ENCODE peak calls at places on chromosomes 2 and 18, in ten cellular contexts. B is astrocyte of the spinal cord; D is mucosa of descending colon; G is cardiac muscle cell; Z is CD4-positive, alpha-beta T cell; M is GM13976; E is brain microvascular endothelial cell; A is GM20000; U is OCI-LY7; C is right lobe of liver. I is an unnamed sample.

GRCh38 chr2:172845008-172845670 is 109.5 kb downstream of the RAPGEF4 start:
- DNase-seq in D (no peak), E (no peak), M (no peak), U (no peak), A (no peak), B (no peak), C (no peak), G (no peak), Z (no peak), I (no peak)

GRCh38 chr2:240956161-240956934 is 42.1 kb upstream of the SNED1 start:
- DNase-seq in B (no peak), E (no peak), Z (no peak), C (no peak), M (no peak), D (peak), U (no peak), A (no peak), G (no peak), I (no peak)

GRCh38 chr2:183812091-183812490 is 687.8 kb downstream of the NUP35 start:
- DNase-seq in M (no peak), U (no peak), Z (no peak), D (no peak), B (peak), G (no peak), E (peak), A (no peak), C (no peak), I (peak)

GRCh38 chr2:151616760-151617339 is 117.4 kb downstream of the NEB start:
- DNase-seq in B (no peak), A (no peak), C (no peak), M (no peak), Z (no peak), G (no peak), E (no peak), U (no peak), D (no peak), I (no peak)

GRCh38 chr2:207463433-207463832 is 66.3 kb upstream of the CREB1 start:
- DNase-seq in M (no peak), B (no peak), A (no peak), C (no peak), D (no peak), E (no peak), G (no peak), U (no peak), Z (no peak), I (no peak)

GRCh38 chr2:15677141-15677911 is 85.7 kb downstream of the DDX1 start:
- DNase-seq in A (no peak), G (peak), U (no peak), M (no peak), E (no peak), B (no peak), Z (no peak), D (no peak), C (no peak), I (no peak)

GRCh38 chr2:138559648-138560047 is 58.1 kb downstream of the SPOPL start:
- DNase-seq in U (no peak), Z (no peak), A (no peak), B (no peak), C (no peak), D (no peak), M (no peak), G (no peak), E (no peak), I (no peak)

GRCh38 chr2:162678551-162678950 is 160.0 kb downstream of the KCNH7 start:
- DNase-seq in U (no peak), G (no peak), B (no peak), E (no peak), M (no peak), A (no peak), C (no peak), Z (no peak), D (no peak), I (no peak)

GRCh38 chr2:160952462-160952861 is 207.8 kb upstream of the TANK start:
- DNase-seq in G (no peak), Z (no peak), C (no peak), M (no peak), A (no peak), B (peak), U (no peak), E (no peak), D (peak), I (no peak)

GRCh38 chr18:60082790-60083189 is 183.0 kb downstream of the PMAIP1 start:
- DNase-seq in D (no peak), E (no peak), C (no peak), U (no peak), M (no peak), G (no peak), A (no peak), Z (no peak), B (peak), I (no peak)

GRCh38 chr2:113376935-113377445 is 60.5 kb upstream of the ZNG1B start:
- DNase-seq in C (no peak), Z (no peak), M (peak), G (no peak), U (no peak), D (no peak), A (peak), B (no peak), E (no peak), I (no peak)

GRCh38 chr2:177783835-177784448 is 288.6 kb downstream of the PDE11A start:
- DNase-seq in A (no peak), Z (no peak), C (no peak), B (peak), U (no peak), M (no peak), E (peak), G (no peak), D (no peak), I (peak)

GRCh38 chr2:9240745-9241144 is 34.1 kb downstream of the ASAP2 start:
- DNase-seq in A (no peak), G (no peak), Z (no peak), M (no peak), C (no peak), U (no peak), E (no peak), D (no peak), B (no peak), I (peak)

GRCh38 chr2:53880756-53881155 is 21.0 kb upstream of the GPR75 start:
- DNase-seq in Z (no peak), M (no peak), C (no peak), A (no peak), U (no peak), B (peak), G (no peak), D (no peak), E (no peak), I (peak)

GRCh38 chr2:165067958-165068612 is 112.8 kb upstream of the SLC38A11 start:
- DNase-seq in D (no peak), C (no peak), U (no peak), E (peak), G (peak), Z (no peak), A (no peak), M (no peak), B (peak), I (no peak)

GRCh38 chr2:17429130-17429529 is 89.1 kb downstream of the RAD51AP2 start:
- DNase-seq in A (no peak), B (peak), D (no peak), U (no peak), M (no peak), E (peak), Z (no peak), G (no peak), C (no peak), I (peak)

GRCh38 chr2:29393676-29394075 is 278.5 kb downstream of the CLIP4 start:
- DNase-seq in D (no peak), C (no peak), M (no peak), U (no peak), Z (no peak), A (no peak), E (no peak), B (no peak), G (no peak), I (no peak)

GRCh38 chr2:42575458-42576064 is 7.1 kb downstream of the MTA3 start:
- DNase-seq in M (no peak), Z (no peak), U (no peak), D (no peak), C (no peak), E (no peak), G (no peak), A (peak), B (no peak), I (no peak)

GRCh38 chr2:42585779-42586178 is 17.3 kb downstream of the MTA3 start:
- DNase-seq in E (no peak), B (no peak), D (no peak), Z (no peak), G (no peak), A (no peak), M (no peak), U (no peak), C (no peak), I (no peak)

DNA sequence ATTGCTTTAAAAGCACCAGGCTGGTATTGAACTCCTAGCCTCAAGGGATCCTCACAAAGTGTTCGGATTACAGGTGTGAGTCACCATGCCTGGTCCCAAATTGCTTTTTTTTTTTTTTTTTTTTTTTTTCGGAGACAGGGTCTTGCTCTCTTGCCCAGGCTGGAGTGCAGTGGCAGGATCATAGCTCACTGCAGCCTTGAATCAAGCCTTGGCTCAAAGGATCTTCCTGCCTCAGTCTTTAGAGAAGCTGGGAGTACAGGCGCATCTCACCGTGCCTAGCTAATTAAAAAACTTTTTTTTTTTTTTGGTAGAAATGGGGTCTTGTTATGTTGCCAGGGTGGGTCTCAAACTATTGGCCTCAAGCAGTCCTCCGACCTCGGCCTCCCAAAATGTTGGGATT is 12.8 kb downstream of the MTA3 start:
- DNase-seq in A (no peak), B (no peak), G (no peak), D (no peak), U (no peak), C (no peak), E (no peak), Z (no peak), M (no peak), I (no peak)
- TF ChIP-seq CTCF in A (no peak), B (no peak), G (no peak), D (no peak), U (no peak), C (no peak), E (no peak), Z (no peak), M (no peak), I (no peak)

GRCh38 chr18:3703732-3704176 is 253.8 kb downstream of the TGIF1 start:
- DNase-seq in E (peak), Z (peak), D (no peak), A (peak), B (peak), G (peak), C (peak), M (peak), U (peak), I (peak)
- TF ChIP-seq CTCF in E (peak), Z (peak), D (peak), A (peak), B (peak), G (peak), C (peak), M (peak), U (peak), I (peak)

GRCh38 chr18:6781179-6781714 is 51.7 kb downstream of the ARHGAP28 start:
- DNase-seq in G (no peak), B (no peak), M (no peak), A (no peak), D (no peak), E (peak), U (no peak), Z (no peak), C (no peak), I (no peak)

GRCh38 chr18:6776193-6776592 is 46.7 kb downstream of the ARHGAP28 start:
- DNase-seq in C (no peak), E (peak), U (no peak), Z (no peak), B (peak), M (no peak), A (no peak), D (no peak), G (no peak), I (no peak)

GRCh38 chr18:6775702-6776101 is 46.2 kb downstream of the ARHGAP28 start:
- DNase-seq in Z (no peak), C (no peak), A (no peak), M (no peak), U (no peak), G (no peak), B (no peak), E (no peak), D (no peak), I (no peak)

GRCh38 chr18:6777509-6777908 is 48.0 kb downstream of the ARHGAP28 start:
- DNase-seq in E (no peak), G (no peak), U (no peak), B (no peak), D (no peak), C (no peak), M (no peak), A (no peak), Z (no peak), I (no peak)

DNA sequence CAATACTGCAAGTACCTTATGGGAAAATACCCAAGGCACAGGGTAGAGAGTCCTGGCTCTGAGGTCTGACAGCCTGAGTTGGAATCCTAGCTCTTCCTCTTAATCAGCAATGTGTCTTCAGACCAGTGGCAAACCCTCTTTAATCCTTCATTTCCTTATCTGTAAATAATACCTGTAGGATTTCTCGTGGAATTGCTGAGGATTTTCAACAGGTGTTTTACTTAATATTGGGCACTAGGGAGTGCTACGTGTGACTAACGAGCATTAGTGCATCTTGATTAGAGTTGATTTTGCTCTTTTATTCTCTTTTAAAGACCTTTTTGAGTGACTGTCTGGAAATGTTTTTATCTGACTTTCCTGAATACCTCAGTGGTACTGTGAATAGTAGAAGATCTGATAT is 48.9 kb downstream of the ARHGAP28 start:
- DNase-seq in A (no peak), B (no peak), E (no peak), D (no peak), U (no peak), G (no peak), C (no peak), M (no peak), Z (no peak), I (no peak)
- TF ChIP-seq CTCF in A (no peak), B (no peak), E (no peak), D (no peak), U (no peak), G (no peak), C (no peak), M (no peak), Z (no peak), I (no peak)

GRCh38 chr18:28178720-28179119 is 1.8 kb upstream of the CDH2 start:
- DNase-seq in A (no peak), D (no peak), G (peak), E (peak), B (peak), M (no peak), U (no peak), Z (no peak), C (no peak), I (no peak)

GRCh38 chr18:28176674-28176932 is 327 bp downstream of the CDH2 start:
- DNase-seq in B (no peak), A (no peak), E (no peak), C (no peak), D (no peak), U (no peak), G (no peak), M (peak), Z (no peak), I (no peak)

GRCh38 chr18:28177828-28178635 is 1.1 kb upstream of the CDH2 start:
- DNase-seq in C (peak), U (no peak), B (peak), E (peak), A (peak), Z (no peak), D (no peak), M (peak), G (peak), I (peak)

GRCh38 chr18:28175930-28176673 is 828 bp downstream of the CDH2 start:
- DNase-seq in C (no peak), Z (no peak), B (peak), D (no peak), E (no peak), U (no peak), A (peak), M (peak), G (peak), I (no peak)

DNA sequence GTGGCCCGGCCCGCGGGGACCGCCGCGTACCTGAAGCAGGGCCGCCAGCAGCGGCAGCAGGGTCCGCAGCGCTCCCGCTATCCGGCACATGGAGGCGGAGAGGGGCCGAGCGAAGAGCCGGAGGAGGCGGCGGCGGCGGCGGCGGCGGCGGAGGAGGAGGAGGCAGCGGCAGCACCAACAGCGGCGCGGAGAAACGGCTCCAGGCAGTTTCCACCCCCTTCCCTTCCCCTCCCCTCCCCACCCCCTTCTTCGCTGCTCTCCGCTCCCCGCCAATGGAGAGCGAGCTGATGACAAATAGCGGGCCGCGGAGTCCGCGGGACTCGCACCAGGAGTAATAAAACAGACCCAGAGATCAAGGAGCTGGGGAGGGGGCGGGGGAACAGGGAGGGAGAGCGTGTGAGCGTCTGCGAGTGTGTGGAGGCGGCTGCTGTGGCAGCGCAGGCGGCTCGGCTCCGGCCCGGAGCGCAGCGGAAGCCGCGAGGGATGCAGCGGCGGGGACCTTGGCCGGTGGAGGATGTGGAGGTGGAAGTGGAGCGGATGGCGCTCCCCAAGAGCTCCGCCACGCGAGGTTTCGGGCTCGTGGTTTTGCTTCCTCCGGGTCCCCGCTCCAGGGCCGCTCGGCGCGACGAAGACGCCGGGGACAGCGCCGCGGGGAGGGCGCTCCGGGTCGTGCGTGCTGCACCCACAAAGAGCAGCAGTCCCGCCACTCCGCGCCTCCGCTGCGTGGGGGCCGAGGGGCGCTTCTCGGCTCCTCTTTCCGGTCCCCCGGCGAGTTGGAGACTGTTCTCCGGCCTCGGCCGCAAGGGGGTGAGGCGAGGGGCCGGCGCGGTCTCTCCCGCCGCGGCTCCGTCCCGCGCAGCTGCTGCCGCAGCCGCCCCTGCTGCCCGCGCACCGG is at the start of gene CDH2:
- DNase-seq in Z (no peak), E (peak), D (no peak), U (no peak), A (peak), M (peak), G (peak), B (peak), C (peak), I (no peak)
- TF ChIP-seq CTCF in Z (no peak), E (peak), D (no peak), U (no peak), A (no peak), M (no peak), G (peak), B (peak), C (no peak), I (no peak)

GRCh38 chr2:136058262-136058661 is 59.7 kb downstream of the CXCR4 start:
- DNase-seq in C (no peak), B (no peak), Z (no peak), G (peak), D (no peak), E (no peak), A (no peak), M (no peak), U (no peak), I (no peak)

GRCh38 chr2:136056077-136056688 is 61.8 kb downstream of the CXCR4 start:
- DNase-seq in E (no peak), U (no peak), Z (no peak), M (no peak), D (no peak), B (no peak), C (no peak), G (no peak), A (no peak), I (no peak)

GRCh38 chr2:136057023-136057801 is 60.7 kb downstream of the CXCR4 start:
- DNase-seq in Z (no peak), B (no peak), A (peak), U (peak), C (no peak), D (no peak), G (no peak), M (no peak), E (no peak), I (no peak)

GRCh38 chr2:136058951-136059530 is 58.9 kb downstream of the CXCR4 start:
- DNase-seq in C (no peak), M (no peak), Z (no peak), A (peak), U (peak), E (no peak), G (no peak), B (no peak), D (no peak), I (no peak)

GRCh38 chr2:136057802-136058140 is 60.2 kb downstream of the CXCR4 start:
- DNase-seq in A (no peak), U (peak), C (no peak), B (no peak), E (no peak), Z (no peak), G (no peak), D (no peak), M (no peak), I (no peak)
- TF ChIP-seq CTCF in A (no peak), U (no peak), C (no peak), B (no peak), E (no peak), Z (no peak), G (no peak), D (no peak), M (no peak), I (no peak)

DNA sequence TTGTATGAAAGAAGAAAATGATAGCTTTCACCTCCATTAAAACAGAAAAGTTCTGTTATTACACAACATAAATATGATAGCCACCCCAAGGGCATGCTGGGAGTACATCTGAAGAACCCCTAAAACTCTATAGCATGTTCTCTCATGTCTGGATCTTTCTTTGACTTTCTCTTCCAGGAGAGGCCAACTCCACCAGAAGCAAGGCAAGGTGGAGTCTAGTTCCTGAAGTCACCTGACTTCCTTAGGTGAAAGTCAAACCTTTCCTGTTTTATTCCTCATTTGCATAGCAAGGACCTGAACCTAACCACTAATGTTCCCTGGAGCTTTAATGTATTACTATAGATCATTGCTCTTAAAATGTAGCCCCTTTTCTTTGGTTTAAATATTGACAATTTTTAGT is 5.7 kb downstream of the STAT1 start:
- DNase-seq in A (no peak), E (no peak), U (no peak), B (no peak), Z (no peak), G (no peak), C (no peak), M (no peak), D (no peak), I (no peak)
- TF ChIP-seq CTCF in A (no peak), E (no peak), U (no peak), B (no peak), Z (no peak), G (no peak), C (no peak), M (no peak), D (no peak), I (no peak)